ENCODE peak calls at places on chromosomes 13 and 19, in six cellular contexts. One of them, this sample, is unnamed.

GRCh38 chr19:14383898-14384669 is 2.8 kb downstream of the ADGRE5 start:
- DNase-seq in mesendoderm: peak; percentile 44
- DNase-seq in mesenchymal stem cell: peak; percentile 83
- DNase-seq in IMR-90: peak; percentile 55
- DNase-seq in H1: no peak
- DNase-seq in trophoblast cell: no peak
- DNase-seq in this sample: no peak

GRCh38 chr19:56114711-56115110 is 6.4 kb downstream of the ZNF787 start:
- DNase-seq in mesendoderm: no peak
- DNase-seq in mesenchymal stem cell: no peak
- DNase-seq in IMR-90: no peak
- DNase-seq in H1: no peak
- DNase-seq in trophoblast cell: no peak
- DNase-seq in this sample: no peak

GRCh38 chr13:111325941-111326620 is 5.6 kb downstream of the TEX29 start:
- DNase-seq in mesendoderm: no peak
- DNase-seq in mesenchymal stem cell: no peak
- DNase-seq in IMR-90: no peak
- DNase-seq in H1: no peak
- DNase-seq in trophoblast cell: no peak
- DNase-seq in this sample: no peak

GRCh38 chr13:31476266-31476665 is 263.1 kb upstream of the RXFP2 start:
- DNase-seq in mesendoderm: peak; percentile 37
- DNase-seq in mesenchymal stem cell: no peak
- DNase-seq in IMR-90: peak; percentile 85
- DNase-seq in H1: no peak
- DNase-seq in trophoblast cell: peak; percentile 13
- DNase-seq in this sample: no peak

GRCh38 chr13:105165449-105166125 is 1369.9 kb downstream of the EFNB2 start:
- DNase-seq in mesendoderm: no peak
- DNase-seq in mesenchymal stem cell: no peak
- DNase-seq in IMR-90: no peak
- DNase-seq in H1: no peak
- DNase-seq in trophoblast cell: no peak
- DNase-seq in this sample: no peak

GRCh38 chr19:42433503-42434260 is 6.5 kb upstream of the LIPE start:
- DNase-seq in mesendoderm: peak; percentile 82
- DNase-seq in mesenchymal stem cell: peak; percentile 50
- DNase-seq in IMR-90: peak; percentile 14
- DNase-seq in H1: no peak
- DNase-seq in trophoblast cell: peak; percentile 46
- DNase-seq in this sample: peak; percentile 78

GRCh38 chr13:59318320-59318930 is 845.3 kb downstream of the DIAPH3 start:
- DNase-seq in mesendoderm: peak; percentile 81
- DNase-seq in mesenchymal stem cell: peak; percentile 72
- DNase-seq in IMR-90: peak; percentile 46
- DNase-seq in H1: peak; percentile 34
- DNase-seq in trophoblast cell: peak; percentile 61
- DNase-seq in this sample: peak; percentile 84

GRCh38 chr19:9878511-9879196 is 43.5 kb downstream of the PIN1 start:
- DNase-seq in mesendoderm: peak; percentile 29
- DNase-seq in mesenchymal stem cell: no peak
- DNase-seq in IMR-90: no peak
- DNase-seq in H1: no peak
- DNase-seq in trophoblast cell: no peak
- DNase-seq in this sample: no peak

GRCh38 chr13:110426745-110427144 is 119.7 kb downstream of the COL4A2 start:
- DNase-seq in mesendoderm: no peak
- DNase-seq in mesenchymal stem cell: no peak
- DNase-seq in IMR-90: no peak
- DNase-seq in H1: no peak
- DNase-seq in trophoblast cell: no peak
- DNase-seq in this sample: no peak

GRCh38 chr13:66657165-66657895 is 572.8 kb downstream of the PCDH9 start:
- DNase-seq in mesendoderm: peak; percentile 6
- DNase-seq in mesenchymal stem cell: peak; percentile 95
- DNase-seq in IMR-90: peak; percentile 98
- DNase-seq in H1: no peak
- DNase-seq in trophoblast cell: peak; percentile 52
- DNase-seq in this sample: no peak

GRCh38 chr19:56080669-56081401 is 40.3 kb downstream of the ZNF787 start:
- DNase-seq in mesendoderm: peak; percentile 87
- DNase-seq in mesenchymal stem cell: peak; percentile 90
- DNase-seq in IMR-90: peak; percentile 78
- DNase-seq in H1: no peak
- DNase-seq in trophoblast cell: peak; percentile 13
- DNase-seq in this sample: peak; percentile 82

GRCh38 chr19:16066611-16067104 is 9.6 kb upstream of the TPM4 start:
- DNase-seq in mesendoderm: no peak
- DNase-seq in mesenchymal stem cell: no peak
- DNase-seq in IMR-90: peak; percentile 76
- DNase-seq in H1: no peak
- DNase-seq in trophoblast cell: peak; percentile 73
- DNase-seq in this sample: no peak

GRCh38 chr13:33191425-33192221 is 93.9 kb downstream of the STARD13 start:
- DNase-seq in mesendoderm: no peak
- DNase-seq in mesenchymal stem cell: peak; percentile 55
- DNase-seq in IMR-90: peak; percentile 75
- DNase-seq in H1: no peak
- DNase-seq in trophoblast cell: no peak
- DNase-seq in this sample: no peak

GRCh38 chr13:36430247-36431203 is 1.8 kb upstream of the CCNA1 start:
- DNase-seq in mesendoderm: peak; percentile 59
- DNase-seq in mesenchymal stem cell: no peak
- DNase-seq in IMR-90: no peak
- DNase-seq in H1: no peak
- DNase-seq in trophoblast cell: no peak
- DNase-seq in this sample: no peak

GRCh38 chr19:58279042-58279924 is 528 bp downstream of the ZNF8 start:
- DNase-seq in mesendoderm: peak; percentile 87
- DNase-seq in mesenchymal stem cell: peak; percentile 78
- DNase-seq in IMR-90: peak; percentile 51
- DNase-seq in H1: peak; percentile 25
- DNase-seq in trophoblast cell: peak; percentile 15
- DNase-seq in this sample: no peak

GRCh38 chr13:51834581-51835158 is 10.3 kb downstream of the TMEM272 start:
- DNase-seq in mesendoderm: no peak
- DNase-seq in mesenchymal stem cell: no peak
- DNase-seq in IMR-90: no peak
- DNase-seq in H1: no peak
- DNase-seq in trophoblast cell: no peak
- DNase-seq in this sample: no peak

GRCh38 chr13:109812375-109812774 is 26.0 kb upstream of the IRS2 start:
- DNase-seq in mesendoderm: no peak
- DNase-seq in mesenchymal stem cell: no peak
- DNase-seq in IMR-90: no peak
- DNase-seq in H1: no peak
- DNase-seq in trophoblast cell: peak; percentile 62
- DNase-seq in this sample: no peak

GRCh38 chr19:6812612-6813011 is 40.1 kb downstream of the VAV1 start:
- DNase-seq in mesendoderm: no peak
- DNase-seq in mesenchymal stem cell: no peak
- DNase-seq in IMR-90: no peak
- DNase-seq in H1: no peak
- DNase-seq in trophoblast cell: no peak
- DNase-seq in this sample: no peak

GRCh38 chr19:4077011-4077382 is 10.3 kb upstream of the ZBTB7A start:
- DNase-seq in mesendoderm: no peak
- DNase-seq in mesenchymal stem cell: no peak
- DNase-seq in IMR-90: no peak
- DNase-seq in H1: no peak
- DNase-seq in trophoblast cell: no peak
- DNase-seq in this sample: no peak

GRCh38 chr19:5243878-5244277 is 96.7 kb downstream of the PTPRS start:
- DNase-seq in mesendoderm: no peak
- DNase-seq in mesenchymal stem cell: no peak
- DNase-seq in IMR-90: no peak
- DNase-seq in H1: no peak
- DNase-seq in trophoblast cell: no peak
- DNase-seq in this sample: no peak

GRCh38 chr19:2524840-2525723 is 49.2 kb downstream of the GADD45B start:
- DNase-seq in mesendoderm: peak; percentile 72
- DNase-seq in mesenchymal stem cell: peak; percentile 84
- DNase-seq in IMR-90: peak; percentile 75
- DNase-seq in H1: no peak
- DNase-seq in trophoblast cell: peak; percentile 89
- DNase-seq in this sample: no peak

GRCh38 chr19:46635920-46636761 is at the start of gene GNG8:
- DNase-seq in mesendoderm: no peak
- DNase-seq in mesenchymal stem cell: no peak
- DNase-seq in IMR-90: no peak
- DNase-seq in H1: no peak
- DNase-seq in trophoblast cell: no peak
- DNase-seq in this sample: no peak

GRCh38 chr13:34303346-34303745 is 485.4 kb downstream of the RFC3 start:
- DNase-seq in mesendoderm: no peak
- DNase-seq in mesenchymal stem cell: no peak
- DNase-seq in IMR-90: no peak
- DNase-seq in H1: no peak
- DNase-seq in trophoblast cell: no peak
- DNase-seq in this sample: no peak

GRCh38 chr19:22617614-22618325 is 16.4 kb upstream of the ZNF492 start:
- DNase-seq in mesendoderm: no peak
- DNase-seq in mesenchymal stem cell: no peak
- DNase-seq in IMR-90: no peak
- DNase-seq in H1: no peak
- DNase-seq in trophoblast cell: no peak
- DNase-seq in this sample: no peak

GRCh38 chr19:35750167-35750566 is 1.8 kb downstream of the LIN37 start:
- DNase-seq in mesendoderm: no peak
- DNase-seq in mesenchymal stem cell: no peak
- DNase-seq in IMR-90: no peak
- DNase-seq in H1: no peak
- DNase-seq in trophoblast cell: peak; percentile 75
- DNase-seq in this sample: no peak

GRCh38 chr13:21338651-21339278 is 120.3 kb downstream of the ZDHHC20 start:
- DNase-seq in mesendoderm: peak; percentile 85
- DNase-seq in mesenchymal stem cell: no peak
- DNase-seq in IMR-90: no peak
- DNase-seq in H1: no peak
- DNase-seq in trophoblast cell: peak; percentile 77
- DNase-seq in this sample: no peak
- H3K23ac ChIP-seq in mesendoderm: no peak overlapping the region
- H3K23ac ChIP-seq in mesenchymal stem cell: no peak overlapping the region
- H3K23ac ChIP-seq in IMR-90: no peak overlapping the region
- H3K23ac ChIP-seq in H1: peak overlapping the region; percentile 19
- H3K23ac ChIP-seq in trophoblast cell: no peak overlapping the region
- H3K23ac ChIP-seq in this sample: no peak overlapping the region

GRCh38 chr13:27583645-27584044 is 36.7 kb downstream of the LNX2 start:
- DNase-seq in mesendoderm: no peak
- DNase-seq in mesenchymal stem cell: peak; percentile 45
- DNase-seq in IMR-90: no peak
- DNase-seq in H1: no peak
- DNase-seq in trophoblast cell: no peak
- DNase-seq in this sample: no peak
- H3K27ac ChIP-seq in mesendoderm: no peak overlapping the region
- H3K27ac ChIP-seq in mesenchymal stem cell: peak overlapping the region; percentile 61
- H3K27ac ChIP-seq in IMR-90: no peak overlapping the region
- H3K27ac ChIP-seq in H1: no peak overlapping the region
- H3K27ac ChIP-seq in trophoblast cell: no peak overlapping the region
- H3K27ac ChIP-seq in this sample: no peak overlapping the region

GRCh38 chr13:114282143-114282685 is 813 bp downstream of the UPF3A start:
- DNase-seq in mesendoderm: no peak
- DNase-seq in mesenchymal stem cell: peak; percentile 87
- DNase-seq in IMR-90: peak; percentile 65
- DNase-seq in H1: no peak
- DNase-seq in trophoblast cell: peak; percentile 73
- DNase-seq in this sample: peak; percentile 69

GRCh38 chr13:114284680-114285079 is 3.3 kb downstream of the UPF3A start:
- DNase-seq in mesendoderm: no peak
- DNase-seq in mesenchymal stem cell: no peak
- DNase-seq in IMR-90: no peak
- DNase-seq in H1: no peak
- DNase-seq in trophoblast cell: no peak
- DNase-seq in this sample: no peak

GRCh38 chr13:114281351-114282142 is at the start of gene UPF3A:
- DNase-seq in mesendoderm: peak; percentile 96
- DNase-seq in mesenchymal stem cell: peak; percentile 93
- DNase-seq in IMR-90: peak; percentile 87
- DNase-seq in H1: peak; percentile 63
- DNase-seq in trophoblast cell: peak; percentile 80
- DNase-seq in this sample: peak; percentile 95

GRCh38 chr13:114285166-114285808 is 3.9 kb downstream of the UPF3A start:
- DNase-seq in mesendoderm: no peak
- DNase-seq in mesenchymal stem cell: peak; percentile 19
- DNase-seq in IMR-90: peak; percentile 17
- DNase-seq in H1: no peak
- DNase-seq in trophoblast cell: no peak
- DNase-seq in this sample: no peak

DNA sequence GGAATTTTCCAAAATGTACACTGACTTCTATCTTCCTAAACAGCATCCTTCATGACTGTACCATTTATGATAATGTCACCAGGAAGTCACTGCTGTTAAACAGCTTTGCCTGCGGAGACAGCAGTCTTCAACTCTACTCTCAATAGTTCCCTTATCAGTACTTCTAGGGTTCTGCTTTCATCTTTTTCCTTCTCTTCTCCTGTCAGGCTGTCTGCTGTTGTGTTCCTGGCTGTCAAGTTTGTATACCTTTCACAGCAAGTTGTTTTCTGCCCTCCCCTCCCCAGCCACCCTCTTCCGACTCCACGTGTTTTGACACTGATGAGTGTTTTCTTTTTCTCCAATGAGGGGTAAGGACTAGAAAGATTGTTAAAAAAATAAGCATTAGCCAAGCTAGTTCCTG is 2.2 kb downstream of the UPF3A start:
- DNase-seq in mesendoderm: peak; percentile 45
- DNase-seq in mesenchymal stem cell: peak; percentile 17
- DNase-seq in IMR-90: peak; percentile 23
- DNase-seq in H1: no peak
- DNase-seq in trophoblast cell: no peak
- DNase-seq in this sample: no peak
- H3K4me3 ChIP-seq in mesendoderm: no peak overlapping the region
- H3K4me3 ChIP-seq in mesenchymal stem cell: no peak overlapping the region
- H3K4me3 ChIP-seq in IMR-90: no peak overlapping the region
- H3K4me3 ChIP-seq in H1: no peak overlapping the region
- H3K4me3 ChIP-seq in trophoblast cell: no peak overlapping the region
- H3K4me3 ChIP-seq in this sample: no peak overlapping the region

GRCh38 chr19:34173145-34173956 is 1.0 kb downstream of the LSM14A start:
- DNase-seq in mesendoderm: peak; percentile 93
- DNase-seq in mesenchymal stem cell: peak; percentile 53
- DNase-seq in IMR-90: peak; percentile 27
- DNase-seq in H1: peak; percentile 5
- DNase-seq in trophoblast cell: peak; percentile 95
- DNase-seq in this sample: peak; percentile 64

GRCh38 chr19:34176581-34176980 is 4.3 kb downstream of the LSM14A start:
- DNase-seq in mesendoderm: no peak
- DNase-seq in mesenchymal stem cell: no peak
- DNase-seq in IMR-90: no peak
- DNase-seq in H1: no peak
- DNase-seq in trophoblast cell: no peak
- DNase-seq in this sample: no peak

GRCh38 chr19:34171539-34171876 is 796 bp upstream of the LSM14A start:
- DNase-seq in mesendoderm: no peak
- DNase-seq in mesenchymal stem cell: peak; percentile 79
- DNase-seq in IMR-90: peak; percentile 93
- DNase-seq in H1: no peak
- DNase-seq in trophoblast cell: peak; percentile 31
- DNase-seq in this sample: no peak

GRCh38 chr19:34171877-34172660 is at the start of gene LSM14A:
- DNase-seq in mesendoderm: peak; percentile 94
- DNase-seq in mesenchymal stem cell: peak; percentile 92
- DNase-seq in IMR-90: peak; percentile 89
- DNase-seq in H1: peak; percentile 61
- DNase-seq in trophoblast cell: peak; percentile 81
- DNase-seq in this sample: peak; percentile 90

GRCh38 chr19:34172661-34173144 is 399 bp downstream of the LSM14A start:
- DNase-seq in mesendoderm: no peak
- DNase-seq in mesenchymal stem cell: no peak
- DNase-seq in IMR-90: no peak
- DNase-seq in H1: peak; percentile 10
- DNase-seq in trophoblast cell: no peak
- DNase-seq in this sample: no peak
- H3K23ac ChIP-seq in mesendoderm: no peak overlapping the region
- H3K23ac ChIP-seq in mesenchymal stem cell: no peak overlapping the region
- H3K23ac ChIP-seq in IMR-90: peak overlapping the region; percentile 96
- H3K23ac ChIP-seq in H1: no peak overlapping the region
- H3K23ac ChIP-seq in trophoblast cell: no peak overlapping the region
- H3K23ac ChIP-seq in this sample: peak overlapping the region; percentile 99

This sample was measured in neuronal stem cell.